ENCODE peak calls at places on chromosomes 5 and 9, in ten cellular contexts. P is cardiac muscle cell, H is lung, M is adrenal gland, F is neural progenitor cell, E is right lobe of liver, C is left ventricle myocardium inferior, Z is AG04450, J is AG10803, G is fibroblast of lung. K is an unnamed sample.

GRCh38 chr5:23820764-23821471 is 313.5 kb downstream of the PRDM9 start:
- DNase-seq in P (peak), M (no peak), H (no peak), E (no peak), F (peak), Z (no peak), J (peak), G (peak), C (no peak), K (no peak)

GRCh38 chr5:74327339-74327685 is 313.2 kb downstream of the ENC1 start:
- DNase-seq in F (no peak), G (no peak), Z (no peak), P (no peak), H (no peak), M (no peak), C (no peak), J (no peak), E (no peak), K (no peak)

GRCh38 chr9:93675336-93676150 is 99.2 kb downstream of the PHF2 start:
- DNase-seq in G (no peak), M (peak), Z (no peak), P (no peak), F (no peak), E (peak), C (peak), J (no peak), H (no peak), K (no peak)

GRCh38 chr9:129284607-129285291 is 106.7 kb upstream of the IER5L start:
- DNase-seq in P (no peak), F (no peak), C (no peak), E (no peak), M (no peak), G (no peak), H (no peak), Z (no peak), J (no peak), K (no peak)

GRCh38 chr9:74729129-74729710 is 158.5 kb downstream of the TRPM6 start:
- DNase-seq in Z (no peak), G (peak), J (no peak), H (no peak), M (no peak), F (peak), C (no peak), E (no peak), P (peak), K (no peak)

GRCh38 chr5:160287378-160288051 is 24.8 kb downstream of the CCNJL start:
- DNase-seq in F (peak), Z (no peak), M (peak), H (peak), E (peak), J (no peak), C (peak), G (no peak), P (peak), K (no peak)

GRCh38 chr9:27352457-27353188 is 55.7 kb upstream of the EQTN start:
- DNase-seq in G (no peak), J (no peak), P (no peak), E (no peak), M (peak), H (no peak), Z (no peak), F (no peak), C (no peak), K (no peak)

GRCh38 chr5:157324237-157324636 is 58.3 kb downstream of the CYFIP2 start:
- DNase-seq in G (no peak), C (no peak), Z (no peak), M (no peak), J (no peak), F (no peak), H (no peak), E (no peak), P (no peak), K (no peak)

GRCh38 chr5:157555031-157555640 is 20.4 kb downstream of the ADAM19 start:
- DNase-seq in E (no peak), C (no peak), P (no peak), M (no peak), Z (no peak), J (no peak), F (no peak), G (no peak), H (no peak), K (no peak)

GRCh38 chr5:516980-517379 is 7.3 kb downstream of the SLC9A3 start:
- DNase-seq in F (no peak), J (no peak), M (no peak), P (no peak), E (no peak), Z (no peak), G (no peak), C (no peak), H (no peak), K (no peak)

GRCh38 chr5:123269851-123270250 is 153.4 kb downstream of the CEP120 start:
- DNase-seq in J (no peak), G (no peak), Z (no peak), F (no peak), M (no peak), P (no peak), H (no peak), C (no peak), E (no peak), K (no peak)

GRCh38 chr5:66828551-66829421 is 232.6 kb downstream of the MAST4 start:
- DNase-seq in E (peak), F (peak), Z (no peak), C (peak), M (peak), P (peak), H (peak), G (peak), J (peak), K (peak)

GRCh38 chr9:74824654-74825053 is 63.1 kb downstream of the TRPM6 start:
- DNase-seq in Z (no peak), C (no peak), G (peak), P (peak), H (no peak), E (no peak), M (peak), J (peak), F (no peak), K (peak)

GRCh38 chr9:89899476-89900047 is 294.8 kb downstream of the GADD45G start:
- DNase-seq in M (no peak), J (no peak), C (no peak), Z (no peak), H (no peak), E (no peak), P (no peak), F (no peak), G (no peak), K (no peak)

GRCh38 chr9:19184144-19184917 is 46.2 kb upstream of the DENND4C start:
- DNase-seq in J (peak), E (peak), P (peak), C (peak), G (peak), F (no peak), M (peak), Z (peak), H (peak), K (peak)

GRCh38 chr5:14147210-14147609 is 4.1 kb downstream of the TRIO start:
- DNase-seq in H (no peak), G (no peak), C (no peak), M (no peak), P (no peak), Z (no peak), J (no peak), E (no peak), F (no peak), K (no peak)

GRCh38 chr9:95003694-95004451 is 277.4 kb downstream of the AOPEP start:
- DNase-seq in C (peak), Z (no peak), F (peak), P (peak), G (peak), M (peak), J (peak), E (no peak), H (peak), K (peak)

GRCh38 chr9:127809562-127810377 is 7.1 kb downstream of the FPGS start:
- DNase-seq in P (peak), C (no peak), G (no peak), E (peak), Z (no peak), F (peak), J (no peak), M (no peak), H (no peak), K (no peak)

GRCh38 chr5:79829260-79829659 is 139.6 kb downstream of the CMYA5 start:
- DNase-seq in M (no peak), Z (no peak), P (peak), G (no peak), J (no peak), E (no peak), F (peak), C (no peak), H (no peak), K (no peak)

GRCh38 chr5:1637639-1638481 is 114.1 kb upstream of the LPCAT1 start:
- DNase-seq in M (peak), J (no peak), H (no peak), E (peak), Z (no peak), G (no peak), F (no peak), C (no peak), P (no peak), K (no peak)

DNA sequence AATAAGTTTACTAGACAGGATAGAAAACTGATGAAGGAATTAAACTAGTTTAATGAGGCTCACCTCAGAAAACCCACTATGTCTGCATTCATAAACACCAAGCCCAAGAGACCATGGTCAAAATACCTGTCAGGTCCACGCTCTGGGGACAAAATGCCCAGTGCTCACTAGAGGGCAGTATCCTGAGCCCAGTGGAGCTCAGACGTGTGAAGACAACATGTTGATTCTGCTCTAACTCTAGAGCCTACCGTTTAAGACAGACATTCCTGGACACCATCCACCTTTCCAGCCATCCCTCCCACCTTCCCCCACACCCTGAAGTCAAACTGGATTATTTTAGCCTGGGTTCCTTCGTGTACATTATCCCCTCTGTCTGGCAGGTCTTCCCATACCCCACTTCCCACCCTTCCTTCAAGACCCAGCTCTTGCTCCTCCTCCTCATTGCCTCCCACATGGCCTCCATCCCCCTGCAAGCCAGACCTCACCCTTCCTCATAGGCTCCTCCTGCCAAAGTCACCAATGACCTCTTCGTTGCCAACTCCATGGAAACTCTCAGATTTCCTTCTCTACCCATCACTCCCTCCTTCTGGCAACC is 142.3 kb upstream of the FSTL4 start:
- DNase-seq in P (peak), M (peak), F (peak), E (peak), H (no peak), C (no peak), G (peak), Z (no peak), J (peak), K (peak)
- TF ChIP-seq CTCF in P (peak), M (peak), F (peak), E (peak), H (peak), C (peak), G (peak), Z (peak), J (peak), K (peak)

GRCh38 chr9:16575142-16575877 is 295.2 kb downstream of the BNC2 start:
- DNase-seq in M (peak), C (no peak), E (no peak), G (peak), H (no peak), Z (no peak), P (peak), F (peak), J (no peak), K (peak)
- H3K4me3 ChIP-seq in M (no peak), C (no peak), E (no peak), G (no peak), H (no peak), Z (no peak), P (no peak), F (no peak), J (no peak), K (no peak)

GRCh38 chr5:26231316-26231715 is 807.1 kb downstream of the CDH9 start:
- DNase-seq in P (no peak), G (no peak), F (no peak), H (no peak), M (no peak), Z (no peak), C (no peak), E (no peak), J (no peak), K (no peak)

GRCh38 chr5:26229848-26230247 is 808.5 kb downstream of the CDH9 start:
- DNase-seq in M (no peak), E (no peak), J (no peak), Z (no peak), G (no peak), P (no peak), C (no peak), F (no peak), H (no peak), K (no peak)

GRCh38 chr5:26232706-26233105 is 805.7 kb downstream of the CDH9 start:
- DNase-seq in E (no peak), F (no peak), P (no peak), G (no peak), H (no peak), J (no peak), Z (no peak), M (no peak), C (no peak), K (no peak)

GRCh38 chr5:26227245-26227644 is 811.1 kb downstream of the CDH9 start:
- DNase-seq in C (no peak), G (no peak), E (no peak), H (no peak), F (no peak), J (no peak), M (no peak), P (no peak), Z (no peak), K (no peak)
- TF ChIP-seq CTCF in C (no peak), G (no peak), E (no peak), H (no peak), F (no peak), J (no peak), M (no peak), P (no peak), Z (no peak), K (no peak)

GRCh38 chr5:148808864-148809642 is 17.4 kb upstream of the ADRB2 start:
- DNase-seq in H (no peak), G (no peak), Z (no peak), E (no peak), J (no peak), F (no peak), P (no peak), M (peak), C (peak), K (no peak)
- H3K4me3 ChIP-seq in H (no peak), G (peak), Z (no peak), E (peak), J (no peak), F (no peak), P (no peak), M (no peak), C (peak), K (no peak)

GRCh38 chr9:38620483-38621433 is at the start of gene ANKRD18A:
- DNase-seq in C (peak), E (peak), Z (peak), F (peak), M (peak), G (peak), P (peak), H (peak), J (peak), K (peak)
- TF ChIP-seq CTCF in C (peak), E (peak), Z (peak), F (peak), M (peak), G (peak), P (peak), H (no peak), J (peak), K (peak)

GRCh38 chr5:177089146-177089545 is 2.4 kb downstream of the FGFR4 start:
- DNase-seq in E (no peak), M (peak), G (peak), Z (no peak), H (no peak), C (peak), P (peak), F (no peak), J (peak), K (peak)

GRCh38 chr5:177087707-177088005 is 941 bp downstream of the FGFR4 start:
- DNase-seq in H (no peak), M (no peak), Z (no peak), E (no peak), G (no peak), C (no peak), F (no peak), P (no peak), J (no peak), K (no peak)

GRCh38 chr5:177089825-177090641 is 3.3 kb downstream of the FGFR4 start:
- DNase-seq in M (no peak), C (no peak), F (no peak), Z (no peak), P (no peak), E (no peak), J (no peak), H (no peak), G (no peak), K (no peak)

GRCh38 chr5:177085985-177086917 is at the start of gene FGFR4:
- DNase-seq in H (peak), Z (no peak), P (peak), J (peak), C (peak), G (peak), F (peak), E (peak), M (peak), K (peak)

DNA sequence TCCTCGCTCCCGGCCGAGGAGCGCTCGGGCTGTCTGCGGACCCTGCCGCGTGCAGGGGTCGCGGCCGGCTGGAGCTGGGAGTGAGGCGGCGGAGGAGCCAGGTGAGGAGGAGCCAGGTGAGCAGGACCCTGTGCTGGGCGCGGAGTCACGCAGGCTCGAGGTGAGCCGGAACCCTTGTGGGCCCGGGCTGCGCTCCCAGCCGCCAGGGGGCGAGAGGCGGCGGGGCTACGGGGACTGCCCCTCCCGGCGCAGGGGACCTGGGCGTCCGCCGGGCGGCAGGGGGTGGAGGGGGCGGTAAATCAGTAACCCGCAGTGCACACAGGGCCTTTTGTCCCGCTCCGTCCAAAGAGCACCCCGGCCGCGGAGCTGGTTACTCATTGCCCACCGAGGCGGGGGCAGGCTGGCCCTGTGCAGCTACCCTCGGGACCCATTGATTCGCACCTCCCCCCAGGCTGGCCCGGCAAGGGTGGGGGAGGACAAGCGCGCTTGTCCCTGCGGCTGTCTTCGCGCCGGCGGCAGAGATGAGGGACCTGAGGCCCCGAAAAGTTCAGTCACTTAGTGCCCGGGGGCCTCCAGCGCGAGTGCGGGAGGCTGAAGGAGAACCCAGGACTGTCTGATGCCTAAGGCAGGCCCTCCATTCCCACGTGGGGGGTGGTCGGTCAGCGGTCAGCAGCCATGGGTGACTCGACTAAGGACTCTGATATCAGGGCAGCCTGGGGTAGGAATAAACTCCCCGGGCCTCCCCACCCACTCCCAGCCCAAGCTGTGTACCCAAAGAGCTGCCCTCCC is 397 bp downstream of the FGFR4 start:
- DNase-seq in C (no peak), F (peak), H (peak), J (no peak), Z (no peak), M (peak), G (peak), P (peak), E (peak), K (no peak)
- H3K4me3 ChIP-seq in C (peak), F (peak), H (peak), J (peak), Z (peak), M (no peak), G (peak), P (peak), E (peak), K (peak)

GRCh38 chr5:138568061-138568824 is 7.0 kb downstream of the HSPA9 start:
- DNase-seq in G (no peak), Z (no peak), H (no peak), P (no peak), J (no peak), M (no peak), E (no peak), C (no peak), F (no peak), K (no peak)
- TF ChIP-seq CTCF in G (peak), Z (peak), H (no peak), P (peak), J (no peak), M (no peak), E (peak), C (no peak), F (no peak), K (no peak)

DNA sequence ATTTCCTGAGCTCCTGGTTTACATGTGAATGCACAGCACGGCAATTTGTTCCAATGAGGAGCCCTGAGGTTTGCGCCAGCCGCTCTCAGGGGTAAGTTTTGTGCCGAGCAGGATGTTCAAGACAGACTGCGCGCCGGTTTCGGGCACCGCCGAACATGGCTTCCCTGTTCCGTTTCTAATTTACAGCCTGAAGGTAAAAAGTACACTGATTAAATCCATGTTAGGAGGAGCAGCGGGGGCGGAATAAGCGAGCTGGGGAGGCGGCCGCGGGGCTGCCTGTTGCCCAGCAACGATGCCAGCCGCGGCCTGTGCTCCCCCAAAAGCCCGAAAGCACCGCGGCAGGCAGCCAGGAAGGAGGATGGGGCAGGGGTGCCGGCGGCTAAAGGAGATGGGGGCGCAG is 6.4 kb downstream of the SOWAHA start:
- DNase-seq in F (no peak), C (no peak), M (no peak), J (no peak), Z (no peak), G (no peak), E (no peak), P (no peak), H (no peak), K (no peak)
- H3K4me3 ChIP-seq in F (no peak), C (peak), M (no peak), J (no peak), Z (peak), G (no peak), E (no peak), P (no peak), H (no peak), K (no peak)

GRCh38 chr5:25540628-25541027 is 895.9 kb upstream of the CDH10 start:
- DNase-seq in J (no peak), M (no peak), F (no peak), Z (no peak), C (no peak), H (no peak), P (no peak), G (no peak), E (no peak), K (no peak)

GRCh38 chr5:25544652-25545249 is 900.0 kb upstream of the CDH10 start:
- DNase-seq in Z (no peak), J (no peak), E (peak), H (peak), F (peak), G (no peak), C (no peak), P (no peak), M (peak), K (no peak)
- TF ChIP-seq CTCF in Z (no peak), J (peak), E (peak), H (no peak), F (peak), G (peak), C (peak), P (no peak), M (peak), K (peak)

K was measured in foreskin fibroblast.